ENCODE peak calls at places on chromosomes 16 and 17, in eight cellular contexts. A is T follicular helper cell; X is PC-3; I is CD8-positive, alpha-beta memory T cell; N is body of pancreas; D is T-helper 1 cell; Y is BJ; H is AG20443. E is an unnamed sample.

GRCh38 chr17:65332375-65332774 is 195.2 kb downstream of the RGS9 start:
- DNase-seq in I (no peak), Y (peak), N (no peak), A (no peak), X (peak), D (no peak), H (peak), E (no peak)

GRCh38 chr17:31587462-31587861 is 196.0 kb downstream of the RAB11FIP4 start:
- DNase-seq in Y (no peak), D (no peak), H (no peak), I (no peak), N (no peak), X (no peak), A (no peak), E (no peak)

GRCh38 chr17:61247438-61247837 is 152.2 kb upstream of the TBX2 start:
- DNase-seq in Y (peak), N (no peak), I (no peak), X (no peak), H (peak), A (no peak), D (no peak), E (no peak)

GRCh38 chr17:83010323-83011200 is 68.8 kb upstream of the METRNL start:
- DNase-seq in H (peak), D (no peak), I (no peak), N (no peak), X (no peak), A (no peak), Y (no peak), E (no peak)

GRCh38 chr17:40422990-40423611 is 5.4 kb upstream of the TOP2A start:
- DNase-seq in X (peak), H (no peak), A (no peak), I (no peak), D (no peak), N (no peak), Y (no peak), E (no peak)

GRCh38 chr17:65657251-65657828 is 95.9 kb upstream of the AXIN2 start:
- DNase-seq in X (no peak), A (no peak), D (no peak), Y (no peak), H (no peak), I (no peak), N (no peak), E (no peak)

GRCh38 chr16:375927-376816 is 5.6 kb downstream of the PGAP6 start:
- DNase-seq in A (no peak), H (no peak), D (no peak), I (no peak), N (no peak), Y (no peak), X (no peak), E (no peak)

GRCh38 chr16:72291531-72291981 is 119.6 kb upstream of the PMFBP1 start:
- DNase-seq in A (no peak), Y (peak), H (peak), I (no peak), D (no peak), N (no peak), X (peak), E (no peak)

GRCh38 chr16:9091867-9092281 is 430 bp downstream of the HAPSTR1 start:
- DNase-seq in D (peak), Y (no peak), I (peak), X (no peak), A (peak), H (peak), N (peak), E (peak)

GRCh38 chr17:19706791-19707727 is 9.3 kb downstream of the SLC47A2 start:
- DNase-seq in I (no peak), N (no peak), D (no peak), A (no peak), X (no peak), H (peak), Y (no peak), E (no peak)

GRCh38 chr17:50267074-50267841 is 7.0 kb upstream of the TMEM92 start:
- DNase-seq in N (no peak), Y (no peak), D (no peak), X (no peak), I (no peak), H (peak), A (no peak), E (no peak)

GRCh38 chr17:80663783-80664206 is 119.2 kb downstream of the RPTOR start:
- DNase-seq in Y (no peak), X (no peak), N (no peak), D (no peak), I (no peak), A (no peak), H (peak), E (peak)

GRCh38 chr17:13939222-13939621 is 130.1 kb upstream of the COX10 start:
- DNase-seq in Y (no peak), D (no peak), I (no peak), H (no peak), N (no peak), X (peak), A (no peak), E (no peak)

GRCh38 chr16:200388-200787 is 20.1 kb downstream of the HBQ1 start:
- DNase-seq in A (no peak), Y (peak), N (no peak), X (peak), I (no peak), H (no peak), D (no peak), E (no peak)

GRCh38 chr17:66717680-66718079 is 117.2 kb upstream of the CACNG5 start:
- DNase-seq in H (no peak), A (no peak), Y (no peak), D (no peak), X (peak), N (peak), I (no peak), E (peak)

GRCh38 chr16:57797526-57798266 is 4.6 kb downstream of the KIFC3 start:
- DNase-seq in A (no peak), Y (no peak), H (no peak), X (peak), I (no peak), D (no peak), N (peak), E (no peak)

GRCh38 chr17:4679652-4680051 is 24.3 kb downstream of the PELP1 start:
- DNase-seq in N (no peak), I (no peak), A (no peak), H (peak), X (peak), D (no peak), Y (peak), E (no peak)

GRCh38 chr17:38871992-38872605 is 2.2 kb downstream of the LASP1 start:
- DNase-seq in I (no peak), Y (no peak), X (no peak), D (no peak), N (no peak), H (no peak), A (no peak), E (no peak)

GRCh38 chr17:77182205-77182604 is 41.4 kb downstream of the SEC14L1 start:
- DNase-seq in Y (no peak), X (no peak), D (no peak), A (no peak), H (no peak), I (no peak), N (no peak), E (no peak)

GRCh38 chr16:85436636-85437160 is 176.4 kb upstream of the GSE1 start:
- DNase-seq in N (peak), D (no peak), Y (no peak), A (no peak), X (no peak), I (no peak), H (peak), E (no peak)

GRCh38 chr17:6059406-6059805 is 10.8 kb upstream of the WSCD1 start:
- DNase-seq in X (no peak), Y (no peak), H (no peak), A (no peak), D (no peak), N (no peak), I (no peak), E (no peak)